ENCODE peak calls at places on chromosomes 12 and 14, in seven cellular contexts. R is MM.1S; F is effector memory CD4-positive, alpha-beta T cell; Q is esophagus squamous epithelium; P is SK-N-SH; G is tibial artery; V is tibial nerve. U is an unnamed sample.

GRCh38 chr12:130705174-130705880 is 10.8 kb downstream of the RIMBP2 start:
- DNase-seq in P (peak; percentile 29), V (no peak), G (no peak), Q (no peak), F (no peak), R (no peak), U (no peak)

GRCh38 chr12:123271182-123271491 is 519 bp downstream of the CDK2AP1 start:
- DNase-seq in Q (no peak), R (peak; percentile 46), G (peak; percentile 63), F (peak; percentile 60), V (peak; percentile 44), P (peak; percentile 89), U (peak; percentile 82)

GRCh38 chr12:113088971-113089756 is 32.6 kb downstream of the DTX1 start:
- DNase-seq in P (no peak), V (no peak), R (no peak), Q (no peak), G (no peak), F (peak; percentile 37), U (no peak)

GRCh38 chr14:104432611-104433231 is 146.8 kb upstream of the C14orf180 start:
- DNase-seq in V (no peak), R (no peak), G (no peak), Q (no peak), P (no peak), F (no peak), U (peak; percentile 52)

GRCh38 chr14:21039585-21040369 is 2.4 kb upstream of the RNASE7 start:
- DNase-seq in R (peak; percentile 27), G (no peak), V (peak; percentile 57), P (peak; percentile 56), Q (no peak), F (no peak), U (no peak)

GRCh38 chr12:75893758-75894157 is 137.8 kb downstream of the PHLDA1 start:
- DNase-seq in G (no peak), P (no peak), V (no peak), R (no peak), Q (no peak), F (no peak), U (no peak)

GRCh38 chr14:70186826-70187483 is 1.8 kb downstream of the SLC8A3 start:
- DNase-seq in R (no peak), V (no peak), F (no peak), G (no peak), Q (no peak), P (peak; percentile 83), U (no peak)

GRCh38 chr12:46661161-46661845 is 164.5 kb downstream of the SLC38A4 start:
- DNase-seq in G (peak; percentile 29), F (no peak), V (peak; percentile 73), R (peak; percentile 82), P (peak; percentile 39), Q (no peak), U (no peak)

GRCh38 chr12:6383572-6384498 is at the start of gene LTBR:
- DNase-seq in R (no peak), P (no peak), Q (peak; percentile 62), G (peak; percentile 97), V (peak; percentile 90), F (no peak), U (peak; percentile 98)

GRCh38 chr14:64232095-64232830 is 61.9 kb downstream of the ESR2 start:
- DNase-seq in P (no peak), Q (no peak), R (no peak), G (no peak), F (no peak), V (no peak), U (no peak)

GRCh38 chr12:116320839-116321238 is 43.3 kb upstream of the MED13L start:
- DNase-seq in Q (no peak), V (no peak), G (no peak), F (no peak), P (no peak), R (no peak), U (peak; percentile 82)

GRCh38 chr14:100384277-100384676 is 61.1 kb downstream of the SLC25A47 start:
- DNase-seq in Q (no peak), R (no peak), V (no peak), G (no peak), P (no peak), F (no peak), U (no peak)

GRCh38 chr12:2692156-2692555 is 102.6 kb upstream of the FKBP4 start:
- DNase-seq in R (peak; percentile 47), Q (no peak), P (no peak), V (no peak), G (no peak), F (no peak), U (no peak)

GRCh38 chr12:49026678-49027480 is 8.3 kb upstream of the PRKAG1 start:
- DNase-seq in R (no peak), V (no peak), G (no peak), F (no peak), P (peak; percentile 24), Q (no peak), U (no peak)

GRCh38 chr12:93153321-93153720 is 224.2 kb upstream of the EEA1 start:
- DNase-seq in V (no peak), Q (no peak), G (no peak), F (no peak), P (no peak), R (no peak), U (no peak)

GRCh38 chr14:100640481-100641273 is 53.5 kb upstream of the BEGAIN start:
- DNase-seq in F (peak; percentile 52), G (no peak), Q (no peak), V (no peak), P (no peak), R (peak; percentile 64), U (no peak)

GRCh38 chr12:122226366-122227222 is 742 bp upstream of the DIABLO start:
- DNase-seq in P (no peak), R (no peak), F (no peak), Q (no peak), G (no peak), V (no peak), U (no peak)

GRCh38 chr12:14827043-14827442 is 13.1 kb upstream of the SMCO3 start:
- DNase-seq in V (no peak), Q (no peak), G (no peak), F (no peak), R (no peak), P (no peak), U (no peak)

GRCh38 chr12:19196959-19197630 is 67.6 kb downstream of the PLEKHA5 start:
- DNase-seq in R (no peak), P (no peak), G (no peak), V (no peak), Q (no peak), F (no peak), U (no peak)

DNA sequence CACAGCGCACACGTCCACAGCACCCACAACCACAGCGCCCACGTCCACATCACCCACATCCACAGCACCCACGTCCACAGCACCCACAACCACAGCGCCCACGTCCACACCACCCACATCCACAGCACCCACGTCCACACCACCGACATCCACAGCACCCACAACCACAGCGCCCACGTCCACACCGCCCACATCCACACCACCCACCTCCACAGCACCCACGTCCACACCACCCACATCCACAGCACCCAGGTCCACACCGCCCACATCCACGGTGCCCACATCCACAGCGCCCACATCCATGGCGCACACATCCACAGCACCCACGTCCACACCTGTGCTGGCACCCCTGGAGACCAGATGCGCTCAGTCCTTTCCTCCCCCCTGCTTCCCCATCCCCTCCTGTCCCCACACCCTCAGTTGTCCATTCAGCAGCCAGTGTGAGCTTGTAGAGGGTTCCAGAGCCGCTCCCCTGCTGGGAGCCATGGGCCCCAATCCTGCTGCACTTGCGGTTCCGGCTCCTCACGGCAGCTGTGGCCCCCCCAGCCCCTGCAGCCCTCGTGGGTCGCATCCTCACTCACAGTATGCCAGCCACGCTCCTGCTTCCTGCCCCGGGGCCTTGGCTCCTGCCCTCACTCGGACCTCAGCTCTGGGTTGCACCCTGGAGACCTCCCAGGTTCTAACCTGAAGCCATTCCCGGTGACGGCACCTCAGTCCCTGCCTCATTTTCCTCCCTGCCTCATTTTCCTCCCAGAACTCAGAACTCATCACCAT is 37.8 kb downstream of the GALNT9 start:
- DNase-seq in R (no peak), Q (no peak), V (no peak), P (no peak), F (no peak), G (no peak), U (no peak)
- H3K27me3 ChIP-seq in R (peaks cover 7% of the 10 kb centered on the region), Q (no peaks in the 10 kb centered on the region), V (peaks cover 41% of the 10 kb centered on the region), P (peaks cover 72% of the 10 kb centered on the region), F (no peaks in the 10 kb centered on the region), G (peaks cover 66% of the 10 kb centered on the region), U (no peaks in the 10 kb centered on the region)

DNA sequence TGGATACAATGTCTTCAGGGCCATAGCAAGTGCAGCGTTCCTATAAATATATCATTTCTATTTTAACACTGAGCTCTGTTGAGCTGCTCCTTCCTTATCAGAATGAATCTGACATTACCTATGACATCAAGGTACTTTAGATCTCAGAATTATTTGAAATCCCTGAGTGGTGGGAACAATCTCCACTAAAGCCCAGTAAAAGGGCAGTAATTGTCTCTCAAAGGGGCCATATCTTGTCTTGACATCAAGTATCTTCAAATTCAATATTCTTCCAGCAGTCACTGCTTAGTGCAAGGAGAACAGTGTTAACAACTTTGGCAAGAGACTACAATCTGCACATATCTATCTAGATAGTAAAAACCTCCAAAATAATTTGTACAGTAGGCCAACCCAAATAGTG is 21.7 kb upstream of the ST8SIA1 start:
- DNase-seq in R (no peak), G (no peak), V (no peak), P (no peak), F (no peak), Q (no peak), U (no peak)
- H3K4me3 ChIP-seq in R (no peak overlapping the region), G (no peak overlapping the region), V (no peak overlapping the region), P (no peak overlapping the region), F (no peak overlapping the region), Q (no peak overlapping the region), U (no peak overlapping the region)

GRCh38 chr14:56805201-56805991 is 4.9 kb downstream of the OTX2 start:
- DNase-seq in P (no peak), V (no peak), F (no peak), G (no peak), Q (no peak), R (no peak), U (no peak)
- H3K27me3 ChIP-seq in P (peaks cover 75% of the 10 kb centered on the region), V (peaks cover 100% of the 10 kb centered on the region), F (peaks cover 48% of the 10 kb centered on the region), G (peaks cover 95% of the 10 kb centered on the region), Q (peaks cover 34% of the 10 kb centered on the region), R (no peaks in the 10 kb centered on the region), U (peaks cover 23% of the 10 kb centered on the region)

GRCh38 chr12:120649442-120650248 is 9.2 kb downstream of the CABP1 start:
- DNase-seq in V (no peak), P (peak; percentile 78), G (no peak), R (no peak), Q (no peak), F (no peak), U (no peak)

GRCh38 chr12:120647375-120647755 is 6.9 kb downstream of the CABP1 start:
- DNase-seq in V (no peak), G (no peak), F (no peak), P (no peak), Q (no peak), R (no peak), U (no peak)

GRCh38 chr12:120652671-120653435 is 12.4 kb downstream of the CABP1 start:
- DNase-seq in P (no peak), G (no peak), F (no peak), V (no peak), Q (no peak), R (no peak), U (peak; percentile 19)

GRCh38 chr12:120651821-120652220 is 11.4 kb downstream of the CABP1 start:
- DNase-seq in P (no peak), F (no peak), V (no peak), R (no peak), Q (no peak), G (no peak), U (no peak)

DNA sequence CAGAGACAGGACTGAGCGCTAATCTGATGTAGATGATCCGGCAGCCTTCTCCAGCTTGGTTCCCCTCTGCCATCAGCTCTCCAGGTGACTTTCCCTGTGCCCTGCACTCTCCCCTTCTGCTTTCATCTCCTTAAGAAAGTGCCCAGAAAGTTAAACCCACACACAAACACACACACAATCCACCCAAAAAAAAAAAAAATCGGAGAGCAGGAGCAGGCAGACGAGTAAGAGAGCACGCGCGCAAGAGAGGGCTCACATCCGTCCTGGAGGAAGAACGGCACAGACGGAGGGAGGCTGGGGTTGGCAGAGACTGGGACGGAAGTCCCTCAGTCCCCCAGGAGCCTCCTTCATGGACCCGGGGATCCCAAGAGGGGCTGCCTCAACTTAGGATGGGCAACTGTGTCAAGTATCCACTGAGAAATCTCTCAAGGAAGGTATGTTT is 9.8 kb downstream of the CABP1 start:
- DNase-seq in V (no peak), P (no peak), G (no peak), Q (no peak), R (no peak), F (no peak), U (no peak)
- H3K4me3 ChIP-seq in V (no peak overlapping the region), P (no peak overlapping the region), G (peak overlapping the region; percentile 57), Q (no peak overlapping the region), R (no peak overlapping the region), F (no peak overlapping the region), U (peak overlapping the region; percentile 65)